ENCODE peak calls at places on chromosomes 3 and 15, in eight cellular contexts. M is astrocyte of the spinal cord, L is mesenchymal stem cell, W is neuronal stem cell, B is A673, U is BE2C, I is tibial nerve, X is dorsolateral prefrontal cortex. R is an unnamed sample.

GRCh38 chr3:31908391-31909097 is 72.5 kb downstream of the OSBPL10 start:
- DNase-seq in M (peak), L (no peak), W (no peak), B (no peak), U (no peak), I (no peak), X (no peak), R (no peak)

GRCh38 chr3:188830955-188831354 is 340.8 kb upstream of the TPRG1 start:
- DNase-seq in M (no peak), L (no peak), W (no peak), B (peak), U (peak), I (no peak), X (no peak), R (peak)

GRCh38 chr3:132549890-132550578 is 47.0 kb upstream of the ACKR4 start:
- DNase-seq in M (peak), L (peak), W (no peak), B (no peak), U (no peak), I (no peak), X (no peak), R (peak)

GRCh38 chr15:39181348-39181747 is 399.5 kb upstream of the THBS1 start:
- DNase-seq in M (no peak), L (no peak), W (no peak), B (no peak), U (no peak), I (no peak), X (no peak), R (no peak)

GRCh38 chr3:126155819-126156218 is 24.6 kb downstream of the ALDH1L1 start:
- DNase-seq in M (no peak), L (no peak), W (no peak), B (no peak), U (no peak), I (no peak), X (no peak), R (no peak)

GRCh38 chr3:49501842-49502241 is 31.8 kb downstream of the DAG1 start:
- DNase-seq in M (no peak), L (no peak), W (no peak), B (no peak), U (no peak), I (no peak), X (no peak), R (no peak)

GRCh38 chr3:4866841-4867240 is 112.4 kb upstream of the BHLHE40 start:
- DNase-seq in M (peak), L (peak), W (no peak), B (no peak), U (no peak), I (no peak), X (no peak), R (peak)

GRCh38 chr3:5210926-5211325 is 23.4 kb downstream of the EDEM1 start:
- DNase-seq in M (no peak), L (no peak), W (no peak), B (no peak), U (no peak), I (no peak), X (no peak), R (no peak)

GRCh38 chr15:91104111-91104510 is 4.1 kb downstream of the SV2B start:
- DNase-seq in M (no peak), L (no peak), W (no peak), B (no peak), U (no peak), I (no peak), X (peak), R (no peak)

GRCh38 chr3:71010731-71011455 is 572.6 kb downstream of the FOXP1 start:
- DNase-seq in M (peak), L (no peak), W (no peak), B (no peak), U (no peak), I (no peak), X (no peak), R (no peak)

GRCh38 chr15:75339531-75340240 is 3.8 kb downstream of the COMMD4 start:
- DNase-seq in M (no peak), L (no peak), W (no peak), B (no peak), U (no peak), I (no peak), X (no peak), R (no peak)
- H3K4me3 ChIP-seq in M (no peak), L (no peak), W (no peak), B (no peak), U (no peak), I (no peak), X (no peak), R (no peak)

DNA sequence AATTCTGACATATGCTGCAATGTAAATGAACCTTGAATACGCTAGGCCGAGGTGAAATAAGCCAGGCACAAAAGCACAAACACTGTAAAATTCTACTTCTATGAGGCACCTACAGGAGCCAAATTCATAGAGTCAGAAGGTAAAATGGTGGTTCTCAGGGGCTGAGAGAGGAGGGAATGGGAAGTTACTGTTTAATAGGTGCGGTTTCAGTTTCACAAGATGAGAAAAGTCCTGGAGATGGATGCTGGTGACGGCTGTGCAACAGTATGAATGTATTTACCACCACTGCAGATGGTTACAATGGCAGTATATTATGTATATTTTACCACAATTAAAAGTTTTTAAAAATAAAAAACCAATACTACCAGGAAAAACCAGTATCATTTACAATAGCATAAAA is 4.0 kb downstream of the TNK2 start:
- DNase-seq in M (no peak), L (no peak), W (no peak), B (no peak), U (no peak), I (no peak), X (no peak), R (no peak)
- H3K4me3 ChIP-seq in M (no peak), L (no peak), W (no peak), B (no peak), U (no peak), I (no peak), X (no peak), R (no peak)

DNA sequence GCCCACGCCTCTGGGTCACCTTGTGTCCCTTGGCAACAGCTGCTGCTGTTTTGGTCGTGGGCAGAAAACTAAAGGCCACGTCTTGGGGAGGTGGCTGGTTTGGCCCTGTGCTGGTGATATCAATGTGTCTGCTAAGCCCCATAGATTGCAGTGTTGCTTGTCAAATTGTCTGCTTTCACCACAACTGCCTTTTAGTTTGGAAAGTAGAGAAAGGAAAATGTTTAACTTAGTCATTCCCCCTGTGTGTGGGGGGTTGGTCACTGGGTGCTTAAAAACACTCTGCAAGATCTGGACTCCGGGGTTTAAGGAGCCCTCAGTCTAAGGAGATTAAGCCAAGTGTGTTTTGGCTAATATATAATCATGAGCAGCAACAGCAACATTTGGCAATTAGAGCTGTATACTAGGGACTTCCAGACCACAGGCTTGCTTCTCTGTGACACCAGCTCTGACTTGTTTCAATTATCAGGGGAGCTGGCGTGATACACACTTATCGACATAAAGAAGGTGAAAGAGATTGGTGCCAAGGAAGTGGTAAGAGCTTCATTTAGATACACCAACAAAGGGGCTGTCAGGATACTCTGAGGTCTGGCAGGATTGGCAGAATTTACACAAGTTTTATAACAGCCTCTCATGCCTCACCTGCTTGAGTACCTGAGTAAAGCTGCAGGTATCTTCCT is 3.5 kb downstream of the SMAD3 start:
- DNase-seq in M (peak), L (peak), W (no peak), B (no peak), U (no peak), I (no peak), X (no peak), R (no peak)
- H3K4me3 ChIP-seq in M (peak), L (peak), W (peak), B (peak), U (no peak), I (peak), X (no peak), R (peak)

GRCh38 chr3:48428088-48428862 is 1.6 kb downstream of the PLXNB1 start:
- DNase-seq in M (no peak), L (no peak), W (no peak), B (no peak), U (no peak), I (peak), X (no peak), R (no peak)
- H3K4me3 ChIP-seq in M (peak), L (peak), W (peak), B (peak), U (peak), I (peak), X (peak), R (peak)

DNA sequence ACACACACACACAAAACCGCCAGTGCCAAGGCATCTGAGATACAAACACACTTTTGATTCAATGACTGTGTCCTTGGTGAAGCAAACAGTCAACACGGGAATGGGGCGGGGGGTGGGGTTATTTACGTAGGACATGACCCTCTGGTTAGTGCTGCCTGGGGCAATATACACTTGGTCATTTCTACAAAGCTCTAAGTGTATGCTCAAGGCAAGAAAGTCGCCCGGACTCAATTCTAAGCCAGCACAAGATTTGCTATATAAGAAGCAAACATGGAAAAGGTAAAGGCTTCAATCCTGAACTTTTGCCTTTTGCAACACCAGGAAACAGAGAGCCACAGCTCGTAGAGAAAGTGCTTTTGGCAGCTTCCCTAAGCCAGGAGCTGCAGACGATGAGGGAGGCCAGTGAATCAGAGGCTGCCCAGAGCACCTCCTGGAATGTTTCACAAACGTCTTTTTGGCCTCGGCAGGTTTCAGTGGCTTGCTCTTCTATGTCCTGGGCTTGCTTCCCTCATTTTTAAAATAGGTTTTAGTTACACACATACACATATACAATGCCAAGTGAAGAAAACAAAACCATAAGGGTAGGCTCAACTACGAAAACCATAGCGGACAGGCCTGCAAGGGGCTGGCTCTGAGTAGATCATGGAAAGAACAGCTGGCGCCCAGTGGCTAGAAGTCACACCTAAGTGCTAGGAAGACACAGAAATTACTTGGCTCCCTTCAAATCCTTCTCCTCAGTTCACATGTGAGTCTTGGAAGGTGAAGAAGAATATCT is 73.6 kb downstream of the TM4SF4 start:
- DNase-seq in M (peak), L (peak), W (no peak), B (no peak), U (no peak), I (no peak), X (no peak), R (peak)
- H3K4me3 ChIP-seq in M (no peak), L (peak), W (no peak), B (no peak), U (no peak), I (no peak), X (no peak), R (peak)

GRCh38 chr3:107985496-107985895 is 105.3 kb downstream of the CD47 start:
- DNase-seq in M (no peak), L (no peak), W (no peak), B (peak), U (no peak), I (no peak), X (no peak), R (no peak)
- H3K4me3 ChIP-seq in M (no peak), L (no peak), W (no peak), B (no peak), U (no peak), I (no peak), X (no peak), R (no peak)

GRCh38 chr3:95926904-95927501 is 887.4 kb upstream of the EPHA6 start:
- DNase-seq in M (no peak), L (no peak), W (no peak), B (no peak), U (no peak), I (no peak), X (no peak), R (no peak)
- H3K4me3 ChIP-seq in M (no peak), L (no peak), W (peak), B (no peak), U (no peak), I (no peak), X (no peak), R (no peak)

GRCh38 chr3:146163584-146163983 is 2.6 kb upstream of the PLOD2 start:
- DNase-seq in M (peak), L (peak), W (no peak), B (peak), U (no peak), I (no peak), X (no peak), R (peak)

GRCh38 chr3:146165370-146165769 is 4.4 kb upstream of the PLOD2 start:
- DNase-seq in M (peak), L (no peak), W (no peak), B (no peak), U (no peak), I (no peak), X (no peak), R (peak)

GRCh38 chr3:146164071-146164470 is 3.1 kb upstream of the PLOD2 start:
- DNase-seq in M (no peak), L (no peak), W (no peak), B (no peak), U (no peak), I (no peak), X (no peak), R (no peak)

GRCh38 chr3:146164951-146165350 is 4.0 kb upstream of the PLOD2 start:
- DNase-seq in M (no peak), L (no peak), W (no peak), B (no peak), U (no peak), I (no peak), X (no peak), R (no peak)

DNA sequence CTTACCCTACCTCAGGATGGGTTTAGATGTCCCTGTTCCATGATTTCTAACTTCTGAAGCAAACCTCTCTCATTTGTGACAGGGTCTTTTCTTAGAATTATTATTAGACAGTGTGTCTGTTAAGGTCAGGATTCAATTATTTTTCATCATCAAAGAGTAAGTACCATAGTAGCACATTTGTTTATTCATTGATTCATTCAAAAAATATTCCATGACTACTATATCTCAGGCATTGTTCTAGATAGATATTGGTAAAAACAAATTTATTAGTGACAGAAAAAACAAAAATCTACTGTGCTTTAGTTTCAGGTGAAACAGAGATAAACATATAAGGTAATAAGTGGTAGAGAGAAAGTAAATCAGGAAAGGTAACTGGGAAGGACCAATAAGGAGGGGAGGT is 3.5 kb upstream of the PLOD2 start:
- DNase-seq in M (no peak), L (no peak), W (no peak), B (no peak), U (no peak), I (no peak), X (no peak), R (no peak)
- H3K4me3 ChIP-seq in M (no peak), L (no peak), W (no peak), B (no peak), U (no peak), I (no peak), X (no peak), R (no peak)

GRCh38 chr3:128489860-128490649 is 2.9 kb downstream of the GATA2 start:
- DNase-seq in M (no peak), L (peak), W (no peak), B (peak), U (peak), I (no peak), X (no peak), R (peak)

GRCh38 chr3:128492353-128493220 is at the start of gene GATA2:
- DNase-seq in M (no peak), L (no peak), W (no peak), B (peak), U (no peak), I (no peak), X (no peak), R (no peak)

GRCh38 chr3:128490650-128491070 is 2.3 kb downstream of the GATA2 start:
- DNase-seq in M (no peak), L (no peak), W (no peak), B (no peak), U (no peak), I (no peak), X (no peak), R (no peak)

GRCh38 chr3:128491900-128492352 is 1.1 kb downstream of the GATA2 start:
- DNase-seq in M (peak), L (peak), W (no peak), B (peak), U (no peak), I (no peak), X (no peak), R (no peak)

GRCh38 chr3:128491071-128491899 is 1.7 kb downstream of the GATA2 start:
- DNase-seq in M (no peak), L (no peak), W (no peak), B (peak), U (peak), I (no peak), X (no peak), R (no peak)
- H3K4me3 ChIP-seq in M (no peak), L (no peak), W (no peak), B (peak), U (peak), I (peak), X (no peak), R (peak)

DNA sequence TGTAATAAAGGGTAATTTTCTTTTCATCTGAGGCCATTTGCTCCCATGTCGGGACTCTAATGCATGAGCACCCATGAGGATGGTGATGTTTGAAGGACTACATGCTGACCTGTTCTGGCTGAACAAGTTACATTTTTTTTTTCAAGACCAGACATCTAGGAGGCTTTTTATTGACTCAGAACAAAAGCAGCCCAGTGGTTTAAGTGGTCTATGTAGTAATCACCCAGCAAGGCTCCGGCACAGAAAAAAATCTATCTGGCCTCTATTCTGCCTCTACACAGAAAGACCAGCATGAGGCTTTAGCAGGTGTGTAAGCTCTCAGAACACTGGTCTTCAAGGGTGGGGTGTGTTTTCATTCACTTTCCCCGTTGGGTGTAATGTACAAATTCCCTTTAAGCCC is 95.1 kb upstream of the ZBED2 start:
- DNase-seq in M (peak), L (peak), W (no peak), B (no peak), U (no peak), I (no peak), X (no peak), R (no peak)
- H3K4me3 ChIP-seq in M (no peak), L (no peak), W (no peak), B (no peak), U (no peak), I (no peak), X (no peak), R (no peak)

R was measured in fibroblast of pulmonary artery.